ENCODE peak calls at places on chromosome 10, in ten cellular contexts. M, B, X, W, I, E, F, U, C and P are unnamed samples.

GRCh38 chr10:5188358-5188757 is 3.4 kb upstream of the AKR1C8 start:
- DNase-seq in W (no peak), C (no peak), F (no peak), B (no peak), I (no peak), X (no peak), M (no peak), U (no peak), E (no peak), P (no peak)

GRCh38 chr10:82742478-82742877 is 867.5 kb downstream of the NRG3 start:
- DNase-seq in M (no peak), C (no peak), E (no peak), W (no peak), F (no peak), I (peak), U (no peak), B (no peak), X (no peak), P (no peak)

GRCh38 chr10:110893559-110894179 is 21.9 kb downstream of the PDCD4 start:
- DNase-seq in B (no peak), F (peak), W (peak), M (no peak), X (no peak), C (peak), U (no peak), E (peak), I (no peak), P (peak)

GRCh38 chr10:35223016-35223415 is 96.4 kb downstream of the CREM start:
- DNase-seq in M (no peak), I (no peak), W (no peak), E (no peak), C (no peak), F (no peak), X (no peak), B (no peak), U (no peak), P (no peak)

GRCh38 chr10:38047666-38048065 is 37.2 kb downstream of the ZNF33A start:
- DNase-seq in B (no peak), M (no peak), E (no peak), X (no peak), F (no peak), I (no peak), W (no peak), U (no peak), C (no peak), P (no peak)

GRCh38 chr10:122018951-122019413 is 30.0 kb downstream of the TACC2 start:
- DNase-seq in F (no peak), B (no peak), C (peak), I (no peak), M (no peak), W (peak), E (no peak), U (no peak), X (no peak), P (no peak)

GRCh38 chr10:34964166-34964800 is 125.9 kb downstream of the CUL2 start:
- DNase-seq in W (no peak), M (no peak), B (no peak), C (no peak), U (no peak), I (no peak), F (no peak), E (no peak), X (no peak), P (no peak)

GRCh38 chr10:12194752-12195271 is 879 bp downstream of the NUDT5 start:
- DNase-seq in E (no peak), U (peak), B (no peak), M (peak), I (peak), C (no peak), W (no peak), F (no peak), X (no peak), P (peak)

GRCh38 chr10:97024181-97025073 is 161.3 kb downstream of the SLIT1 start:
- DNase-seq in I (peak), B (no peak), E (no peak), C (no peak), U (no peak), M (no peak), X (no peak), F (peak), W (no peak), P (peak)

GRCh38 chr10:26839966-26840627 is 20.7 kb downstream of the ABI1 start:
- DNase-seq in W (no peak), F (peak), C (no peak), M (no peak), I (no peak), U (no peak), E (no peak), B (no peak), X (no peak), P (no peak)

GRCh38 chr10:74955796-74956195 is 129.4 kb downstream of the KAT6B start:
- DNase-seq in E (no peak), X (no peak), W (no peak), F (no peak), U (no peak), C (no peak), B (no peak), I (no peak), M (no peak), P (peak)

GRCh38 chr10:28291881-28292297 is 11.0 kb downstream of the MPP7 start:
- DNase-seq in I (no peak), B (no peak), E (no peak), X (no peak), C (no peak), W (no peak), M (no peak), U (no peak), F (peak), P (peak)

GRCh38 chr10:69061305-69062161 is 26.4 kb upstream of the SRGN start:
- DNase-seq in W (no peak), I (peak), B (no peak), C (no peak), U (peak), E (no peak), M (peak), F (peak), X (no peak), P (peak)

GRCh38 chr10:71613303-71613777 is 106.2 kb downstream of the C10orf105 start:
- DNase-seq in X (no peak), F (peak), W (no peak), C (no peak), M (no peak), I (no peak), U (no peak), B (no peak), E (no peak), P (peak)

GRCh38 chr10:131075218-131075770 is 236.2 kb downstream of the TCERG1L start:
- DNase-seq in W (no peak), U (no peak), F (no peak), I (no peak), E (no peak), M (no peak), C (no peak), X (no peak), B (no peak), P (no peak)

GRCh38 chr10:108598320-108598695 is 1325.0 kb downstream of the XPNPEP1 start:
- DNase-seq in C (no peak), I (no peak), M (no peak), U (no peak), F (no peak), X (no peak), E (no peak), B (peak), W (no peak), P (no peak)

GRCh38 chr10:36448760-36449681 is 676.4 kb upstream of the ANKRD30A start:
- DNase-seq in M (no peak), X (no peak), B (peak), F (no peak), W (no peak), U (no peak), C (no peak), E (peak), I (no peak), P (no peak)

GRCh38 chr10:11863353-11864105 is 40.4 kb downstream of the PROSER2 start:
- DNase-seq in B (no peak), M (no peak), F (no peak), X (no peak), C (no peak), I (no peak), U (peak), E (peak), W (no peak), P (no peak)

GRCh38 chr10:35392482-35393230 is 56.3 kb downstream of the CCNY start:
- DNase-seq in F (no peak), W (no peak), E (no peak), M (no peak), U (no peak), I (no peak), B (no peak), C (no peak), X (no peak), P (no peak)

GRCh38 chr10:70063418-70064098 is 10.9 kb downstream of the MACROH2A2 start:
- DNase-seq in X (no peak), B (no peak), M (no peak), E (no peak), F (no peak), C (no peak), I (no peak), W (no peak), U (no peak), P (no peak)

GRCh38 chr10:7000063-7000462 is 410.8 kb downstream of the SFMBT2 start:
- DNase-seq in B (no peak), E (no peak), U (no peak), C (no peak), I (no peak), F (no peak), W (no peak), X (no peak), M (no peak), P (no peak)

GRCh38 chr10:73922007-73922863 is 11.3 kb downstream of the PLAU start:
- DNase-seq in B (no peak), X (no peak), U (peak), I (no peak), C (no peak), M (no peak), E (no peak), F (no peak), W (no peak), P (no peak)

GRCh38 chr10:75358835-75359421 is 42.6 kb downstream of the ZNF503 start:
- DNase-seq in W (no peak), U (no peak), E (no peak), F (peak), C (peak), I (no peak), B (no peak), X (no peak), M (no peak), P (peak)

GRCh38 chr10:89391882-89392756 is at the start of gene IFIT1:
- DNase-seq in W (no peak), X (no peak), M (peak), U (peak), E (peak), F (peak), B (no peak), C (peak), I (no peak), P (peak)